ENCODE peak calls at places on chromosomes 12 and 14, in nine cellular contexts. C is foreskin fibroblast; E is activated T-cell treated with anti-CD3 and anti-CD28 coated beads, Interleukin-2, amount 50 U/mL, for 1 hour; A is Caki2; J is mucosa of gallbladder; H is mesendoderm; U is adipocyte; T is stimulated activated CD8-positive, alpha-beta memory T cell treated with anti-CD3 and anti-CD28 coated beads, Interleukin-12 subunit alpha, Interleukin-12 subunit beta, amount 100 ng/mL, for 4 hours; M is WTC11. B is an unnamed sample.

GRCh38 chr12:118436986-118437385 is 60.6 kb downstream of the SUDS3 start:
- DNase-seq in C (peak; percentile 67), E (no peak), A (no peak), J (no peak), H (no peak), U (peak; percentile 19), T (no peak), M (no peak), B (no peak)

GRCh38 chr14:68506645-68507405 is 286.0 kb downstream of the ZFP36L1 start:
- DNase-seq in C (no peak), E (peak; percentile 36), A (no peak), J (no peak), H (no peak), U (no peak), T (no peak), M (no peak), B (no peak)

GRCh38 chr14:92510972-92511371 is 2.6 kb upstream of the RIN3 start:
- DNase-seq in C (no peak), E (no peak), A (no peak), J (no peak), H (peak; percentile 82), U (no peak), T (no peak), M (peak; percentile 58), B (no peak)

GRCh38 chr12:96487214-96487613 is 2.2 kb upstream of the CFAP54 start:
- DNase-seq in C (peak; percentile 61), E (no peak), A (peak; percentile 69), J (no peak), H (no peak), U (peak; percentile 70), T (no peak), M (no peak), B (peak; percentile 63)

GRCh38 chr14:69886843-69887242 is 7.6 kb downstream of the SMOC1 start:
- DNase-seq in C (peak; percentile 49), E (no peak), A (no peak), J (no peak), H (no peak), U (no peak), T (no peak), M (no peak), B (no peak)

GRCh38 chr12:30286345-30286926 is 409.2 kb downstream of the IPO8 start:
- DNase-seq in C (peak; percentile 7), E (no peak), A (peak; percentile 19), J (no peak), H (peak; percentile 55), U (peak; percentile 77), T (no peak), M (no peak), B (peak; percentile 13)

GRCh38 chr14:34106310-34106709 is 155.4 kb upstream of the EGLN3 start:
- DNase-seq in C (no peak), E (no peak), A (no peak), J (no peak), H (no peak), U (no peak), T (no peak), M (no peak), B (no peak)

GRCh38 chr12:57476993-57477709 is 2.5 kb downstream of the ARHGAP9 start:
- DNase-seq in C (no peak), E (no peak), A (no peak), J (no peak), H (no peak), U (no peak), T (no peak), M (no peak), B (no peak)

GRCh38 chr12:121791671-121792496 is 1.6 kb downstream of the RHOF start:
- DNase-seq in C (no peak), E (no peak), A (peak; percentile 91), J (no peak), H (no peak), U (no peak), T (no peak), M (no peak), B (no peak)

GRCh38 chr12:70919597-70920035 is 922 bp downstream of the PTPRR start:
- DNase-seq in C (no peak), E (no peak), A (peak; percentile 54), J (no peak), H (peak; percentile 64), U (peak; percentile 34), T (no peak), M (peak; percentile 22), B (no peak)

GRCh38 chr12:14567311-14568195 is at the start of gene PLBD1:
- DNase-seq in C (peak; percentile 19), E (no peak), A (peak; percentile 84), J (peak; percentile 56), H (peak; percentile 92), U (peak; percentile 30), T (no peak), M (peak; percentile 72), B (peak; percentile 56)

GRCh38 chr12:100908501-100908900 is 113.9 kb downstream of the ANO4 start:
- DNase-seq in C (peak; percentile 53), E (no peak), A (no peak), J (no peak), H (no peak), U (peak; percentile 43), T (no peak), M (no peak), B (no peak)

B was measured in A549.